ENCODE peak calls at places on chromosomes 6 and 20, in seven cellular contexts. One of them, this sample, is unnamed.

GRCh38 chr6:36118550-36119107 is 11.7 kb upstream of the MAPK13 start:
- DNase-seq in fibroblast of lung: peak
- DNase-seq in RPMI7951: no peak
- DNase-seq in stimulated activated CD8-positive, alpha-beta memory T cell treated with anti-CD3 and anti-CD28 coated beads, Interleukin-7, amount 100 ng/mL, for 1 hour: peak
- DNase-seq in nucleus accumbens: no peak
- DNase-seq in HT-29: no peak
- DNase-seq in astrocyte of the hippocampus: no peak
- DNase-seq in this sample: no peak

GRCh38 chr6:67497749-67498148 is 1137.3 kb upstream of the ADGRB3 start:
- DNase-seq in stimulated activated CD8-positive, alpha-beta memory T cell treated with anti-CD3 and anti-CD28 coated beads, Interleukin-7, amount 100 ng/mL, for 1 hour: no peak
- DNase-seq in RPMI7951: no peak
- DNase-seq in fibroblast of lung: no peak
- DNase-seq in HT-29: no peak
- DNase-seq in nucleus accumbens: no peak
- DNase-seq in astrocyte of the hippocampus: no peak
- DNase-seq in this sample: no peak

GRCh38 chr20:43015566-43015965 is 174.1 kb downstream of the PTPRT start:
- DNase-seq in RPMI7951: no peak
- DNase-seq in fibroblast of lung: no peak
- DNase-seq in HT-29: no peak
- DNase-seq in stimulated activated CD8-positive, alpha-beta memory T cell treated with anti-CD3 and anti-CD28 coated beads, Interleukin-7, amount 100 ng/mL, for 1 hour: no peak
- DNase-seq in nucleus accumbens: no peak
- DNase-seq in astrocyte of the hippocampus: no peak
- DNase-seq in this sample: no peak

GRCh38 chr6:16238057-16238657 is at the start of gene GMPR:
- DNase-seq in RPMI7951: peak
- DNase-seq in nucleus accumbens: peak
- DNase-seq in HT-29: no peak
- DNase-seq in fibroblast of lung: peak
- DNase-seq in astrocyte of the hippocampus: peak
- DNase-seq in stimulated activated CD8-positive, alpha-beta memory T cell treated with anti-CD3 and anti-CD28 coated beads, Interleukin-7, amount 100 ng/mL, for 1 hour: peak
- DNase-seq in this sample: peak

GRCh38 chr20:41510224-41510623 is 108.0 kb downstream of the CHD6 start:
- DNase-seq in RPMI7951: no peak
- DNase-seq in HT-29: no peak
- DNase-seq in stimulated activated CD8-positive, alpha-beta memory T cell treated with anti-CD3 and anti-CD28 coated beads, Interleukin-7, amount 100 ng/mL, for 1 hour: no peak
- DNase-seq in astrocyte of the hippocampus: no peak
- DNase-seq in fibroblast of lung: no peak
- DNase-seq in nucleus accumbens: no peak
- DNase-seq in this sample: no peak

GRCh38 chr6:11921017-11921438 is 91.1 kb upstream of the HIVEP1 start:
- DNase-seq in RPMI7951: peak
- DNase-seq in stimulated activated CD8-positive, alpha-beta memory T cell treated with anti-CD3 and anti-CD28 coated beads, Interleukin-7, amount 100 ng/mL, for 1 hour: no peak
- DNase-seq in nucleus accumbens: no peak
- DNase-seq in astrocyte of the hippocampus: peak
- DNase-seq in HT-29: peak
- DNase-seq in fibroblast of lung: peak
- DNase-seq in this sample: no peak

GRCh38 chr20:24097506-24098245 is 109.1 kb upstream of the GGTLC1 start:
- DNase-seq in HT-29: no peak
- DNase-seq in nucleus accumbens: no peak
- DNase-seq in stimulated activated CD8-positive, alpha-beta memory T cell treated with anti-CD3 and anti-CD28 coated beads, Interleukin-7, amount 100 ng/mL, for 1 hour: no peak
- DNase-seq in fibroblast of lung: no peak
- DNase-seq in RPMI7951: no peak
- DNase-seq in astrocyte of the hippocampus: no peak
- DNase-seq in this sample: no peak

GRCh38 chr20:32870985-32871384 is 12.3 kb downstream of the EFCAB8 start:
- DNase-seq in nucleus accumbens: no peak
- DNase-seq in HT-29: no peak
- DNase-seq in astrocyte of the hippocampus: no peak
- DNase-seq in RPMI7951: no peak
- DNase-seq in stimulated activated CD8-positive, alpha-beta memory T cell treated with anti-CD3 and anti-CD28 coated beads, Interleukin-7, amount 100 ng/mL, for 1 hour: no peak
- DNase-seq in fibroblast of lung: no peak
- DNase-seq in this sample: no peak

GRCh38 chr20:51319522-51319921 is 223.0 kb downstream of the NFATC2 start:
- DNase-seq in RPMI7951: peak
- DNase-seq in stimulated activated CD8-positive, alpha-beta memory T cell treated with anti-CD3 and anti-CD28 coated beads, Interleukin-7, amount 100 ng/mL, for 1 hour: no peak
- DNase-seq in astrocyte of the hippocampus: no peak
- DNase-seq in fibroblast of lung: no peak
- DNase-seq in HT-29: no peak
- DNase-seq in nucleus accumbens: no peak
- DNase-seq in this sample: no peak

GRCh38 chr20:17959257-17959627 is 9.4 kb downstream of the SNX5 start:
- DNase-seq in astrocyte of the hippocampus: no peak
- DNase-seq in nucleus accumbens: no peak
- DNase-seq in fibroblast of lung: no peak
- DNase-seq in HT-29: no peak
- DNase-seq in stimulated activated CD8-positive, alpha-beta memory T cell treated with anti-CD3 and anti-CD28 coated beads, Interleukin-7, amount 100 ng/mL, for 1 hour: no peak
- DNase-seq in RPMI7951: no peak
- DNase-seq in this sample: no peak

GRCh38 chr6:72715119-72715518 is 93.3 kb downstream of the KCNQ5 start:
- DNase-seq in RPMI7951: no peak
- DNase-seq in stimulated activated CD8-positive, alpha-beta memory T cell treated with anti-CD3 and anti-CD28 coated beads, Interleukin-7, amount 100 ng/mL, for 1 hour: no peak
- DNase-seq in nucleus accumbens: no peak
- DNase-seq in fibroblast of lung: no peak
- DNase-seq in astrocyte of the hippocampus: no peak
- DNase-seq in HT-29: no peak
- DNase-seq in this sample: no peak

This sample was measured in stimulated activated CD4-positive, alpha-beta T cell treated with anti-CD3 and anti-CD28 coated beads, Interleukin-15, amount 100 ng/mL, for 1 hour.